ENCODE peak calls at places on chromosomes 13 and 19, in seven cellular contexts. U is thyroid gland, S is mesothelial cell of epicardium, K is ovary, N is natural killer cell, E is hepatocyte, J is WERI-Rb-1. W is an unnamed sample.

GRCh38 chr13:19818223-19818842 is 35.6 kb upstream of the PSPC1 start:
- DNase-seq in U (peak; percentile 94), S (peak; percentile 47), K (no peak), N (peak; percentile 22), E (peak; percentile 57), J (peak; percentile 92), W (peak; percentile 2)

GRCh38 chr13:34174671-34175145 is 356.8 kb downstream of the RFC3 start:
- DNase-seq in U (no peak), S (no peak), K (no peak), N (no peak), E (no peak), J (no peak), W (no peak)

GRCh38 chr19:57068921-57069697 is 50.7 kb upstream of the USP29 start:
- DNase-seq in U (peak; percentile 44), S (no peak), K (peak; percentile 91), N (no peak), E (no peak), J (peak; percentile 87), W (no peak)

GRCh38 chr13:32330438-32330837 is 15.1 kb downstream of the BRCA2 start:
- DNase-seq in U (no peak), S (no peak), K (no peak), N (no peak), E (no peak), J (no peak), W (no peak)

GRCh38 chr19:10424011-10424637 is 3.8 kb downstream of the PDE4A start:
- DNase-seq in U (peak; percentile 80), S (peak; percentile 74), K (peak; percentile 78), N (peak; percentile 69), E (peak; percentile 84), J (peak; percentile 86), W (peak; percentile 72)

GRCh38 chr13:24220086-24220703 is 59.7 kb downstream of the SPATA13 start:
- DNase-seq in U (peak; percentile 59), S (no peak), K (no peak), N (no peak), E (peak; percentile 91), J (peak; percentile 77), W (no peak)

GRCh38 chr19:51689751-51690358 is 3.3 kb upstream of the SPACA6 start:
- DNase-seq in U (peak; percentile 29), S (peak; percentile 37), K (peak; percentile 88), N (no peak), E (peak; percentile 69), J (peak; percentile 76), W (no peak)

GRCh38 chr13:80362488-80362887 is 21.6 kb upstream of the SPRY2 start:
- DNase-seq in U (no peak), S (no peak), K (no peak), N (no peak), E (no peak), J (no peak), W (no peak)

GRCh38 chr13:110617326-110618072 is 2.2 kb downstream of the NAXD start:
- DNase-seq in U (peak; percentile 63), S (no peak), K (peak; percentile 81), N (no peak), E (peak; percentile 69), J (no peak), W (no peak)

GRCh38 chr13:62625214-62625613 is 1209.6 kb upstream of the PCDH20 start:
- DNase-seq in U (no peak), S (no peak), K (no peak), N (no peak), E (no peak), J (no peak), W (no peak)

GRCh38 chr19:15468675-15469512 is 4.5 kb upstream of the RASAL3 start:
- DNase-seq in U (no peak), S (no peak), K (no peak), N (peak; percentile 4), E (no peak), J (no peak), W (no peak)

GRCh38 chr13:48975926-48976676 is 389 bp downstream of the FNDC3A start:
- DNase-seq in U (peak; percentile 87), S (peak; percentile 62), K (peak; percentile 83), N (peak; percentile 81), E (peak; percentile 79), J (peak; percentile 73), W (peak; percentile 89)

GRCh38 chr13:30116379-30116778 is 191.0 kb downstream of the KATNAL1 start:
- DNase-seq in U (no peak), S (no peak), K (no peak), N (no peak), E (no peak), J (no peak), W (no peak)

GRCh38 chr13:30113531-30113930 is 193.8 kb downstream of the KATNAL1 start:
- DNase-seq in U (no peak), S (no peak), K (no peak), N (no peak), E (no peak), J (peak; percentile 33), W (no peak)

GRCh38 chr13:30113983-30114491 is 193.3 kb downstream of the KATNAL1 start:
- DNase-seq in U (peak; percentile 58), S (no peak), K (no peak), N (no peak), E (peak; percentile 59), J (peak; percentile 11), W (no peak)

GRCh38 chr13:30114586-30115256 is 192.6 kb downstream of the KATNAL1 start:
- DNase-seq in U (peak; percentile 91), S (peak; percentile 86), K (peak; percentile 88), N (peak; percentile 92), E (peak; percentile 95), J (peak; percentile 80), W (peak; percentile 90)

GRCh38 chr13:30115257-30115600 is 192.1 kb downstream of the KATNAL1 start:
- DNase-seq in U (no peak), S (no peak), K (no peak), N (no peak), E (no peak), J (no peak), W (no peak)
- TF ChIP-seq CTCF in U (no peak), S (peak; percentile 16), K (no peak), N (no peak), E (no peak), J (no peak), W (peak; percentile 61)

GRCh38 chr19:46388311-46389095 is 24.9 kb downstream of the CCDC8 start:
- DNase-seq in U (no peak), S (no peak), K (no peak), N (no peak), E (peak; percentile 1), J (no peak), W (no peak)
- TF ChIP-seq CTCF in U (no peak), S (no peak), K (no peak), N (no peak), E (no peak), J (no peak), W (no peak)

GRCh38 chr19:45468159-45468651 is 409 bp downstream of the FOSB start:
- DNase-seq in U (peak; percentile 41), S (no peak), K (peak; percentile 57), N (peak; percentile 64), E (peak; percentile 57), J (peak; percentile 37), W (peak; percentile 34)
- TF ChIP-seq CTCF in U (no peak), S (no peak), K (no peak), N (no peak), E (no peak), J (no peak), W (no peak)

DNA sequence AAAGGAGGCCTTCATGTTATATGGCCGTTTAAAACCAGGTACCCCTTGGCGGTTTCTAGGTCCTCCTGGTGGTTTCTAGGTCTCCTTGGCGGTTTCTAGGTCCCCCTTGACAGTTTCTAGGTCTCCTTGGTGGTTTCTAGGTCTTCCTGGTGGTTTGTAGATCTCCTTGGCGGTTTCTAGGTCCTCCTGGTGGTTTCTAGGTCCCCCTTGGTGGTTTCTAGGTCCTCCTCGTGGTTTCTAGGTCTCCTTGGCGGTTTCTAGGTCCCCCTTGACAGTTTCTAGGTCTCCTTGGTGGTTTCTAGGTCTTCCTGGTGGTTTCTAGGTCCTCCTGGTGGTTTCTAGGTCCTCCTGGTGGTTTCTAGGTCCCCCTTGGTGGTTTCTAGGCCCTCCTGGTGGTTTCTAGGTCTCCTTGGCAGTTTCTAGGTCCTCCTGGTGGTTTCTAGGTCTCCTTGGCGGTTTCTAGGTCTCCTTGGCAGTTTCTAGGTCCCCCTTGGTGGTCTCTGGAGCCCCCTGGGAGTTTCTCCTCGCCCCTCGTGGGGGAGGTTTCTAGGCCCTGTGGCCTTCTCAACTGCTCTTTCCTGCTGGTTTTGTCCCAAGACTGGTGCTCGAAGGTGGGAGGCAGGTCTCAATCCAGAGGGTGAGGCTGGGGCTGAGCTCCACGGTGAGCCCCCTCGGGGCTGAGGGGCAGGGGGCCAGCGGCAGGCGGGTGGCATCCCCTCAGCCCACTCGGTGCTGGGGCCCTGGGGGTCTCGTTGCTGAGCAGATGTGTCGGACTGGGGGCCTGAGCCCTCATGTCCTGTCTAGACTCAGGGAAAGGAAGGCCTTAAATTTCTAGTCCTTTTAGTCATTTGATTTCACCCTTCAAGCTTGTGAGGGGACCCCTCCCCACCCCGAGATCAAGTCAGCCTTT is 8.0 kb downstream of the HCN2 start:
- DNase-seq in U (no peak), S (no peak), K (no peak), N (no peak), E (no peak), J (no peak), W (no peak)
- TF ChIP-seq CTCF in U (no peak), S (no peak), K (no peak), N (no peak), E (no peak), J (no peak), W (no peak)

GRCh38 chr13:96229356-96229755 is 139.4 kb downstream of the HS6ST3 start:
- DNase-seq in U (no peak), S (no peak), K (no peak), N (no peak), E (peak; percentile 35), J (peak; percentile 45), W (no peak)
- TF ChIP-seq CTCF in U (no peak), S (peak; percentile 24), K (no peak), N (no peak), E (peak; percentile 28), J (peak; percentile 90), W (no peak)

W was measured in CD8-positive, alpha-beta T cell.